ENCODE peak calls at places on chromosomes 11 and 22, in seven cellular contexts. D is GM23248, X is hepatocyte, J is GM23338, Q is neural progenitor cell, G is PC-3, M is HCT116. V is an unnamed sample.

GRCh38 chr11:91085985-91086384 is 863.1 kb upstream of the CHORDC1 start:
- DNase-seq in J (no peak), D (no peak), G (no peak), X (no peak), M (no peak), Q (no peak), V (no peak)

GRCh38 chr22:28911279-28911640 is 27.9 kb downstream of the ZNRF3 start:
- DNase-seq in D (no peak), Q (no peak), J (no peak), X (no peak), G (no peak), M (no peak), V (no peak)

GRCh38 chr11:324131-324530 is 3.5 kb upstream of the IFITM3 start:
- DNase-seq in G (no peak), X (no peak), J (no peak), Q (no peak), M (no peak), D (no peak), V (no peak)

GRCh38 chr11:8090756-8091155 is 9.7 kb downstream of the TUB start:
- DNase-seq in X (peak; percentile 71), D (peak; percentile 43), M (peak; percentile 8), G (peak; percentile 30), Q (peak; percentile 91), J (peak; percentile 95), V (peak; percentile 51)

GRCh38 chr11:82003671-82004148 is 730.0 kb downstream of the FAM181B start:
- DNase-seq in D (peak; percentile 81), J (no peak), X (peak; percentile 27), Q (no peak), M (no peak), G (no peak), V (no peak)

GRCh38 chr11:67291481-67292381 is 2.6 kb downstream of the ANKRD13D start:
- DNase-seq in Q (no peak), M (no peak), G (no peak), J (no peak), D (no peak), X (no peak), V (no peak)

GRCh38 chr11:68798221-68798813 is 43.4 kb downstream of the CPT1A start:
- DNase-seq in X (no peak), G (peak; percentile 52), Q (peak; percentile 83), M (no peak), J (peak; percentile 80), D (peak; percentile 32), V (peak; percentile 37)

GRCh38 chr11:34161812-34162506 is 56.5 kb downstream of the NAT10 start:
- DNase-seq in G (peak; percentile 65), D (peak; percentile 32), X (no peak), Q (no peak), J (no peak), M (no peak), V (no peak)

GRCh38 chr11:61509058-61510029 is 795 bp downstream of the LRRC10B start:
- DNase-seq in J (peak; percentile 92), Q (peak; percentile 97), M (peak; percentile 37), D (peak; percentile 85), G (peak; percentile 78), X (peak; percentile 93), V (no peak)

GRCh38 chr22:35172452-35172851 is 84.8 kb upstream of the HMGXB4 start:
- DNase-seq in G (no peak), J (no peak), X (no peak), M (no peak), Q (no peak), D (no peak), V (no peak)

GRCh38 chr22:32615874-32616564 is 141.4 kb downstream of the FBXO7 start:
- DNase-seq in J (peak; percentile 59), Q (peak; percentile 34), X (peak; percentile 44), D (no peak), M (no peak), G (no peak), V (no peak)

GRCh38 chr11:76792505-76793264 is 9.5 kb downstream of the TSKU start:
- DNase-seq in Q (no peak), D (no peak), M (no peak), G (no peak), J (no peak), X (no peak), V (no peak)

GRCh38 chr11:126366064-126366822 is 10.8 kb downstream of the ST3GAL4 start:
- DNase-seq in D (no peak), Q (no peak), J (peak; percentile 43), M (no peak), X (no peak), G (no peak), V (no peak)

GRCh38 chr11:44911031-44911814 is 39.5 kb downstream of the TP53I11 start:
- DNase-seq in D (peak; percentile 86), M (peak; percentile 59), J (peak; percentile 99), Q (peak; percentile 95), G (peak; percentile 91), X (peak; percentile 96), V (peak; percentile 85)

GRCh38 chr22:17774928-17775675 is 833 bp upstream of the BID start:
- DNase-seq in Q (peak; percentile 30), J (no peak), D (no peak), G (no peak), X (no peak), M (no peak), V (no peak)

GRCh38 chr22:50517495-50518260 is 7.7 kb downstream of the SCO2 start:
- DNase-seq in Q (no peak), G (no peak), M (no peak), D (no peak), X (no peak), J (no peak), V (no peak)

GRCh38 chr22:37270928-37271650 is 11.2 kb upstream of the CYTH4 start:
- DNase-seq in X (no peak), Q (no peak), M (no peak), D (peak; percentile 54), J (no peak), G (no peak), V (no peak)

GRCh38 chr11:102197759-102198158 is 87.5 kb downstream of the YAP1 start:
- DNase-seq in Q (peak; percentile 91), M (no peak), X (no peak), D (no peak), J (peak; percentile 92), G (no peak), V (no peak)

GRCh38 chr11:69048056-69048717 is 545 bp upstream of the TPCN2 start:
- DNase-seq in M (no peak), J (peak; percentile 28), D (no peak), X (no peak), G (peak; percentile 20), Q (no peak), V (no peak)

GRCh38 chr11:35554491-35555237 is 29.2 kb upstream of the PAMR1 start:
- DNase-seq in Q (no peak), M (no peak), G (peak; percentile 34), J (peak; percentile 40), D (peak; percentile 64), X (no peak), V (no peak)

GRCh38 chr11:28581286-28582242 is 473.4 kb downstream of the METTL15 start:
- DNase-seq in G (peak; percentile 6), D (peak; percentile 66), M (no peak), Q (no peak), X (no peak), J (peak; percentile 21), V (no peak)

DNA sequence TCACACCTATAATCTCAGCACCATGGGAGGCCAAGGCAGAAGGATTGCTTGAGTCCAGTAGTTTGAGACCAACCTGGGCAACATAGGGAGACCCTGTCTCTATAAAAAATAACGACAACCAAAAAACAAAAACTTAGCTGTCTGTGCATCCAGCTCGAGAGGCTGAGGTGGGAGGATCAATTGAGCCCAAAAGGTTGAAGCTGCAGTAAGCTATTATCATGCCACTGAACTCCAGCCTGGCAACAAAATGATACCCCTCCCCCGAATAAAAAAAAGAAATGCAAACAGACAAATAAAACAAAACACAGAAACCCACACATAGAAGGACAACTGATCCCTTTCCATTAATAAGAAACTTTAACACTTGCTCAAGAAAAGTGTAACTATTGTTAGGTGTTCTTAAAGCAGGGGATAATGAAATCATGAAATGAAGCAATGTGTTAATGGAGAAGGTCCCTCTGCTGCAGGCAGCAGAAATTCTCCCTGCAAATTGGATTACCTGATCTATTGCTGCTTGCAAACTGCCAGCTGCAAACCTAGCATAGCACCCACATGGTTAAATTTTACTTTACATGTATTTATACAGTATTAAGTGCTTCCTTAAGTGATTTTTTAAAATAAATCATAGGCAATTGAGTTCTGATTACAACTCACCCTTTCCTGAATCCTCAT is 226.3 kb downstream of the SBF2 start:
- DNase-seq in M (no peak), G (no peak), Q (peak; percentile 3), D (no peak), J (peak; percentile 23), X (no peak), V (no peak)
- TF ChIP-seq EZH2phosphoT487 in M (no peak), G (no peak), Q (no peak), D (no peak), J (no peak), X (no peak), V (no peak)

DNA sequence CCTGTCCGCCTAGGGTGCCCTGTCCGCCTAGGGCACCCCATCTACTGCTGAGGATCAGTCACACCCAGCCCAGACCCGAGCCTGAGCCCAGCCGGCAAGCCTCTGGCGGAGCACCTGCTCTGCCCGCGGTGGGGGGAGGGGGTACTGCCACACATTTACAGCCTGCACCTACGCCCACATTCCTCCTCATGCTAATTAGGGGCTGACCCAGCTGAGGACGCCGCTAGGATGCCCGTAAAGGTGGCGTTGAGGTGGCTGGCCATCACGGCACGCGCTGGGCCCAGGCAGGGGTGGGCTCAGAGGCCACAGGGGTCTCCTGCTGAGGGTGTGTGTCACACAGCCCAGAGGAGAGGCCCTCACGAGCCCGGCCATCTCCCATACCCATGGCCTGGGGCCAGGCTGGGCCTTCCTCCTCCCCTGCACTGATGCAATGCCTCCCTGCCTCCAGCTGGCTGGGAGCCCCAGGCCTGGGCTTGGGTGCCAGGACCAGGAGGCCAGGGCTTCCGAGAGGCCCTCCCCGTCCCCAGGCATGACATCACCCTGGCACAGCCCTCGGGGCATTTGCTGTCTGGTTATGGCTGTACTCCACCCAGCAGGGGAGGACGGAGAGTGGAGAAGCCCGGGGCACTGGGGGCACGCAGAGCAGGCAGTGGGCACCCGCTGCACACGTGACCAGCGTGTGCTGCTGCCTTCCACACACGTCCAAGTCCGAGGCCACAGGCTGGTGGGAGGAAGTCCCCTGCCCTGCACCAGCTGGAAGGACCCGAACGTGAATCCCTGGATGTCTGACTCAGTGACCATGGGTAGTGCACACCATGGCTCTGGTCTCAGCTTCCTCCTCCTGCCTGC is 12.7 kb downstream of the DUSP8 start:
- DNase-seq in G (peak; percentile 92), M (no peak), D (peak; percentile 89), J (peak; percentile 84), Q (peak; percentile 63), X (peak; percentile 67), V (no peak)
- H3K4me2 ChIP-seq in G (peak overlapping the region; percentile 89), M (peak overlapping the region; percentile 41), D (peak overlapping the region; percentile 15), J (peak overlapping the region; percentile 76), Q (peak overlapping the region; percentile 45), X (peak overlapping the region; percentile 5), V (no peak overlapping the region)

DNA sequence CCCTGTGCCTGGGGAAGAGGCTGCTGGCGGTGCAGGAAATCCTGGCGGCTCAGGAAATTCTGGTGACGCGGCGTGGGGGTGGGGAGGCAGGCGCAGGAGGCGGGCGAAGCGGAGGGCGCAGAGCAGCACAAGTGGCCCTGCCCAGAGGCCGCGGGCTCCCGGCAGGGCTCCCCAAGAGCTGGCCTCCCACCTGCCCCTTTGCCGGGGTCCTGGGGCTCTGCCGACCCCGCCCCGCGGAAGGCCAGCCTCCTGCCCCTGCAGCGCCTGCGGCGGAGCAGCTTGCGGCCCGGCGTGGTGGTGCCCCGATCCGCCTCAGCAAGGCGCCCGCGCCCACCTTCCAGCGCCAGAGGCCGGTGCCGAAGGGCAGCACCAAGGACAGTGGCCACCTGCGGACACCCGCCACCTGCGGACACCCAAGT is 100.2 kb upstream of the OR4C13 start:
- DNase-seq in G (no peak), Q (no peak), D (no peak), J (no peak), X (no peak), M (no peak), V (no peak)
- TF ChIP-seq EZH2phosphoT487 in G (no peak), Q (no peak), D (no peak), J (no peak), X (no peak), M (no peak), V (no peak)

GRCh38 chr11:65150513-65151271 is 16.4 kb upstream of the SYVN1 start:
- DNase-seq in D (peak; percentile 96), M (peak; percentile 90), G (peak; percentile 98), X (peak; percentile 84), Q (no peak), J (no peak), V (no peak)
- H3K4me2 ChIP-seq in D (peak overlapping the region; percentile 44), M (peak overlapping the region; percentile 74), G (peak overlapping the region; percentile 74), X (peak overlapping the region; percentile 38), Q (no peak overlapping the region), J (no peak overlapping the region), V (no peak overlapping the region)